ENCODE peak calls at places on chromosomes 16 and 17, in ten cellular contexts. One of them, this sample, is unnamed.

GRCh38 chr17:38460082-38460715 is 31.9 kb downstream of the ARHGAP23 start:
- DNase-seq in left lung: no peak
- DNase-seq in AG09309: no peak
- DNase-seq in activated naive CD4-positive, alpha-beta T cell treated with anti-CD3 and anti-CD28 coated beads, Interleukin-2, amount 10 ng/mL, durations not matched to agents 7 days and 5 days: no peak
- DNase-seq in HEK293T: no peak
- DNase-seq in body of pancreas: no peak
- DNase-seq in WTC11: no peak
- DNase-seq in astrocyte of the spinal cord: no peak
- DNase-seq in activated CD8-positive, alpha-beta memory T cell treated with anti-CD3 and anti-CD28 coated beads for 1 hour: no peak
- DNase-seq in NCI-H146: peak; percentile 6
- DNase-seq in this sample: no peak

GRCh38 chr16:24117680-24118079 is 138.5 kb upstream of the CACNG3 start:
- DNase-seq in AG09309: no peak
- DNase-seq in activated naive CD4-positive, alpha-beta T cell treated with anti-CD3 and anti-CD28 coated beads, Interleukin-2, amount 10 ng/mL, durations not matched to agents 7 days and 5 days: no peak
- DNase-seq in NCI-H146: no peak
- DNase-seq in astrocyte of the spinal cord: no peak
- DNase-seq in WTC11: no peak
- DNase-seq in body of pancreas: no peak
- DNase-seq in activated CD8-positive, alpha-beta memory T cell treated with anti-CD3 and anti-CD28 coated beads for 1 hour: no peak
- DNase-seq in HEK293T: no peak
- DNase-seq in left lung: no peak
- DNase-seq in this sample: no peak

GRCh38 chr17:1588781-1589585 is 26.4 kb upstream of the PITPNA start:
- DNase-seq in left lung: peak; percentile 85
- DNase-seq in activated naive CD4-positive, alpha-beta T cell treated with anti-CD3 and anti-CD28 coated beads, Interleukin-2, amount 10 ng/mL, durations not matched to agents 7 days and 5 days: no peak
- DNase-seq in HEK293T: no peak
- DNase-seq in NCI-H146: no peak
- DNase-seq in astrocyte of the spinal cord: peak; percentile 20
- DNase-seq in body of pancreas: no peak
- DNase-seq in WTC11: no peak
- DNase-seq in activated CD8-positive, alpha-beta memory T cell treated with anti-CD3 and anti-CD28 coated beads for 1 hour: no peak
- DNase-seq in AG09309: no peak
- DNase-seq in this sample: no peak

GRCh38 chr17:42266918-42267766 is 9.0 kb downstream of the STAT5B start:
- DNase-seq in AG09309: peak; percentile 78
- DNase-seq in activated naive CD4-positive, alpha-beta T cell treated with anti-CD3 and anti-CD28 coated beads, Interleukin-2, amount 10 ng/mL, durations not matched to agents 7 days and 5 days: no peak
- DNase-seq in body of pancreas: no peak
- DNase-seq in left lung: no peak
- DNase-seq in WTC11: no peak
- DNase-seq in NCI-H146: no peak
- DNase-seq in activated CD8-positive, alpha-beta memory T cell treated with anti-CD3 and anti-CD28 coated beads for 1 hour: no peak
- DNase-seq in HEK293T: no peak
- DNase-seq in astrocyte of the spinal cord: peak; percentile 82
- DNase-seq in this sample: no peak

GRCh38 chr17:36008998-36009665 is 7.8 kb upstream of the CCL15 start:
- DNase-seq in left lung: no peak
- DNase-seq in AG09309: no peak
- DNase-seq in NCI-H146: no peak
- DNase-seq in HEK293T: no peak
- DNase-seq in activated CD8-positive, alpha-beta memory T cell treated with anti-CD3 and anti-CD28 coated beads for 1 hour: no peak
- DNase-seq in WTC11: peak; percentile 39
- DNase-seq in astrocyte of the spinal cord: no peak
- DNase-seq in activated naive CD4-positive, alpha-beta T cell treated with anti-CD3 and anti-CD28 coated beads, Interleukin-2, amount 10 ng/mL, durations not matched to agents 7 days and 5 days: no peak
- DNase-seq in body of pancreas: no peak
- DNase-seq in this sample: peak; percentile 11

GRCh38 chr17:82490512-82491195 is 28.9 kb upstream of the FOXK2 start:
- DNase-seq in NCI-H146: peak; percentile 92
- DNase-seq in activated naive CD4-positive, alpha-beta T cell treated with anti-CD3 and anti-CD28 coated beads, Interleukin-2, amount 10 ng/mL, durations not matched to agents 7 days and 5 days: no peak
- DNase-seq in AG09309: no peak
- DNase-seq in activated CD8-positive, alpha-beta memory T cell treated with anti-CD3 and anti-CD28 coated beads for 1 hour: no peak
- DNase-seq in astrocyte of the spinal cord: no peak
- DNase-seq in left lung: no peak
- DNase-seq in WTC11: no peak
- DNase-seq in HEK293T: no peak
- DNase-seq in body of pancreas: no peak
- DNase-seq in this sample: no peak

GRCh38 chr17:73705594-73705993 is 61.3 kb upstream of the SDK2 start:
- DNase-seq in WTC11: no peak
- DNase-seq in left lung: no peak
- DNase-seq in activated CD8-positive, alpha-beta memory T cell treated with anti-CD3 and anti-CD28 coated beads for 1 hour: no peak
- DNase-seq in HEK293T: no peak
- DNase-seq in NCI-H146: no peak
- DNase-seq in activated naive CD4-positive, alpha-beta T cell treated with anti-CD3 and anti-CD28 coated beads, Interleukin-2, amount 10 ng/mL, durations not matched to agents 7 days and 5 days: no peak
- DNase-seq in AG09309: peak; percentile 10
- DNase-seq in astrocyte of the spinal cord: peak; percentile 14
- DNase-seq in body of pancreas: peak; percentile 25
- DNase-seq in this sample: no peak

GRCh38 chr16:68379472-68380347 is 68.6 kb downstream of the SMPD3 start:
- DNase-seq in activated CD8-positive, alpha-beta memory T cell treated with anti-CD3 and anti-CD28 coated beads for 1 hour: no peak
- DNase-seq in AG09309: no peak
- DNase-seq in body of pancreas: no peak
- DNase-seq in activated naive CD4-positive, alpha-beta T cell treated with anti-CD3 and anti-CD28 coated beads, Interleukin-2, amount 10 ng/mL, durations not matched to agents 7 days and 5 days: peak; percentile 54
- DNase-seq in astrocyte of the spinal cord: no peak
- DNase-seq in HEK293T: no peak
- DNase-seq in WTC11: no peak
- DNase-seq in NCI-H146: no peak
- DNase-seq in left lung: peak; percentile 28
- DNase-seq in this sample: peak; percentile 96

GRCh38 chr16:70646260-70647241 is at the start of gene IL34:
- DNase-seq in astrocyte of the spinal cord: no peak
- DNase-seq in activated CD8-positive, alpha-beta memory T cell treated with anti-CD3 and anti-CD28 coated beads for 1 hour: no peak
- DNase-seq in NCI-H146: peak; percentile 75
- DNase-seq in body of pancreas: no peak
- DNase-seq in activated naive CD4-positive, alpha-beta T cell treated with anti-CD3 and anti-CD28 coated beads, Interleukin-2, amount 10 ng/mL, durations not matched to agents 7 days and 5 days: no peak
- DNase-seq in WTC11: no peak
- DNase-seq in left lung: no peak
- DNase-seq in AG09309: no peak
- DNase-seq in HEK293T: peak; percentile 6
- DNase-seq in this sample: no peak

GRCh38 chr17:41666708-41667279 is 21.9 kb upstream of the EIF1 start:
- DNase-seq in NCI-H146: peak; percentile 82
- DNase-seq in activated CD8-positive, alpha-beta memory T cell treated with anti-CD3 and anti-CD28 coated beads for 1 hour: peak; percentile 79
- DNase-seq in left lung: peak; percentile 94
- DNase-seq in body of pancreas: peak; percentile 91
- DNase-seq in WTC11: peak; percentile 92
- DNase-seq in activated naive CD4-positive, alpha-beta T cell treated with anti-CD3 and anti-CD28 coated beads, Interleukin-2, amount 10 ng/mL, durations not matched to agents 7 days and 5 days: peak; percentile 91
- DNase-seq in HEK293T: peak; percentile 89
- DNase-seq in astrocyte of the spinal cord: peak; percentile 65
- DNase-seq in AG09309: no peak
- DNase-seq in this sample: peak; percentile 86

GRCh38 chr17:4208228-4208627 is 55.6 kb downstream of the ANKFY1 start:
- DNase-seq in body of pancreas: no peak
- DNase-seq in astrocyte of the spinal cord: no peak
- DNase-seq in NCI-H146: no peak
- DNase-seq in WTC11: no peak
- DNase-seq in HEK293T: no peak
- DNase-seq in activated naive CD4-positive, alpha-beta T cell treated with anti-CD3 and anti-CD28 coated beads, Interleukin-2, amount 10 ng/mL, durations not matched to agents 7 days and 5 days: no peak
- DNase-seq in AG09309: peak; percentile 52
- DNase-seq in activated CD8-positive, alpha-beta memory T cell treated with anti-CD3 and anti-CD28 coated beads for 1 hour: no peak
- DNase-seq in left lung: no peak
- DNase-seq in this sample: no peak

GRCh38 chr16:85989863-85990643 is 91.1 kb downstream of the IRF8 start:
- DNase-seq in left lung: no peak
- DNase-seq in AG09309: no peak
- DNase-seq in NCI-H146: no peak
- DNase-seq in activated naive CD4-positive, alpha-beta T cell treated with anti-CD3 and anti-CD28 coated beads, Interleukin-2, amount 10 ng/mL, durations not matched to agents 7 days and 5 days: no peak
- DNase-seq in body of pancreas: no peak
- DNase-seq in activated CD8-positive, alpha-beta memory T cell treated with anti-CD3 and anti-CD28 coated beads for 1 hour: no peak
- DNase-seq in HEK293T: no peak
- DNase-seq in astrocyte of the spinal cord: no peak
- DNase-seq in WTC11: no peak
- DNase-seq in this sample: no peak

GRCh38 chr16:57889960-57890751 is 80.8 kb downstream of the CNGB1 start:
- DNase-seq in activated CD8-positive, alpha-beta memory T cell treated with anti-CD3 and anti-CD28 coated beads for 1 hour: no peak
- DNase-seq in body of pancreas: no peak
- DNase-seq in astrocyte of the spinal cord: no peak
- DNase-seq in HEK293T: no peak
- DNase-seq in activated naive CD4-positive, alpha-beta T cell treated with anti-CD3 and anti-CD28 coated beads, Interleukin-2, amount 10 ng/mL, durations not matched to agents 7 days and 5 days: no peak
- DNase-seq in WTC11: no peak
- DNase-seq in AG09309: peak; percentile 29
- DNase-seq in NCI-H146: no peak
- DNase-seq in left lung: no peak
- DNase-seq in this sample: no peak

GRCh38 chr16:81335669-81336068 is 20.9 kb downstream of the GAN start:
- DNase-seq in WTC11: no peak
- DNase-seq in activated naive CD4-positive, alpha-beta T cell treated with anti-CD3 and anti-CD28 coated beads, Interleukin-2, amount 10 ng/mL, durations not matched to agents 7 days and 5 days: no peak
- DNase-seq in astrocyte of the spinal cord: no peak
- DNase-seq in HEK293T: no peak
- DNase-seq in activated CD8-positive, alpha-beta memory T cell treated with anti-CD3 and anti-CD28 coated beads for 1 hour: no peak
- DNase-seq in AG09309: no peak
- DNase-seq in left lung: no peak
- DNase-seq in body of pancreas: no peak
- DNase-seq in NCI-H146: no peak
- DNase-seq in this sample: no peak

GRCh38 chr17:82619211-82619610 is 29.0 kb downstream of the WDR45B start:
- DNase-seq in WTC11: no peak
- DNase-seq in NCI-H146: no peak
- DNase-seq in left lung: peak; percentile 31
- DNase-seq in HEK293T: no peak
- DNase-seq in astrocyte of the spinal cord: no peak
- DNase-seq in activated naive CD4-positive, alpha-beta T cell treated with anti-CD3 and anti-CD28 coated beads, Interleukin-2, amount 10 ng/mL, durations not matched to agents 7 days and 5 days: no peak
- DNase-seq in activated CD8-positive, alpha-beta memory T cell treated with anti-CD3 and anti-CD28 coated beads for 1 hour: no peak
- DNase-seq in AG09309: no peak
- DNase-seq in body of pancreas: no peak
- DNase-seq in this sample: no peak

GRCh38 chr16:79286646-79287423 is 313.7 kb downstream of the MAF start:
- DNase-seq in activated naive CD4-positive, alpha-beta T cell treated with anti-CD3 and anti-CD28 coated beads, Interleukin-2, amount 10 ng/mL, durations not matched to agents 7 days and 5 days: peak; percentile 58
- DNase-seq in body of pancreas: peak; percentile 79
- DNase-seq in WTC11: peak; percentile 41
- DNase-seq in astrocyte of the spinal cord: no peak
- DNase-seq in left lung: no peak
- DNase-seq in HEK293T: no peak
- DNase-seq in activated CD8-positive, alpha-beta memory T cell treated with anti-CD3 and anti-CD28 coated beads for 1 hour: no peak
- DNase-seq in AG09309: no peak
- DNase-seq in NCI-H146: peak; percentile 81
- DNase-seq in this sample: peak; percentile 90

GRCh38 chr16:89322381-89323119 is 105.0 kb downstream of the ZNF778 start:
- DNase-seq in body of pancreas: no peak
- DNase-seq in AG09309: no peak
- DNase-seq in HEK293T: peak; percentile 52
- DNase-seq in NCI-H146: no peak
- DNase-seq in astrocyte of the spinal cord: peak; percentile 83
- DNase-seq in WTC11: peak; percentile 60
- DNase-seq in activated naive CD4-positive, alpha-beta T cell treated with anti-CD3 and anti-CD28 coated beads, Interleukin-2, amount 10 ng/mL, durations not matched to agents 7 days and 5 days: no peak
- DNase-seq in activated CD8-positive, alpha-beta memory T cell treated with anti-CD3 and anti-CD28 coated beads for 1 hour: no peak
- DNase-seq in left lung: peak; percentile 84
- DNase-seq in this sample: no peak

GRCh38 chr16:56451753-56452689 is 667 bp downstream of the OGFOD1 start:
- DNase-seq in body of pancreas: peak; percentile 69
- DNase-seq in WTC11: no peak
- DNase-seq in AG09309: no peak
- DNase-seq in left lung: no peak
- DNase-seq in HEK293T: peak; percentile 53
- DNase-seq in activated CD8-positive, alpha-beta memory T cell treated with anti-CD3 and anti-CD28 coated beads for 1 hour: no peak
- DNase-seq in astrocyte of the spinal cord: peak; percentile 41
- DNase-seq in NCI-H146: peak; percentile 56
- DNase-seq in activated naive CD4-positive, alpha-beta T cell treated with anti-CD3 and anti-CD28 coated beads, Interleukin-2, amount 10 ng/mL, durations not matched to agents 7 days and 5 days: peak; percentile 25
- DNase-seq in this sample: peak; percentile 11